ENCODE peak calls at places on chromosomes 11 and 22, in nine cellular contexts. T is CD14-positive monocyte; P is mammary epithelial cell; M is stimulated activated CD4-positive, alpha-beta T cell treated with anti-CD3 and anti-CD28 coated beads, Interleukin-12 subunit alpha, Interleukin-12 subunit beta, amount 100 ng/mL, for 48 hours; C is substantia nigra; X is activated CD8-positive, alpha-beta T cell treated with anti-CD3 and anti-CD28 coated beads for 36 hours; V is GM10248; J is lower lobe of right lung; S is WERI-Rb-1. Q is an unnamed sample.

GRCh38 chr11:121886956-121887355 is 229.1 kb downstream of the BLID start:
- DNase-seq in T (no peak), P (no peak), M (no peak), C (no peak), X (no peak), V (no peak), J (no peak), S (peak), Q (no peak)

GRCh38 chr11:86632499-86633269 is 39.7 kb downstream of the ME3 start:
- DNase-seq in T (no peak), P (peak), M (peak), C (no peak), X (peak), V (no peak), J (no peak), S (no peak), Q (no peak)

GRCh38 chr11:134949121-134949591 is 537.1 kb upstream of the B3GAT1 start:
- DNase-seq in T (no peak), P (no peak), M (no peak), C (no peak), X (no peak), V (no peak), J (no peak), S (no peak), Q (no peak)

GRCh38 chr22:32545801-32546200 is 71.2 kb downstream of the FBXO7 start:
- DNase-seq in T (no peak), P (no peak), M (no peak), C (no peak), X (no peak), V (no peak), J (no peak), S (no peak), Q (no peak)

GRCh38 chr11:17473071-17473744 is 3.4 kb downstream of the ABCC8 start:
- DNase-seq in T (no peak), P (peak), M (no peak), C (no peak), X (no peak), V (no peak), J (no peak), S (peak), Q (no peak)

GRCh38 chr22:48849963-48850657 is 977.6 kb downstream of the BRD1 start:
- DNase-seq in T (peak), P (no peak), M (no peak), C (no peak), X (no peak), V (no peak), J (no peak), S (no peak), Q (no peak)

GRCh38 chr11:124483422-124483821 is 37.9 kb upstream of the OR8B8 start:
- DNase-seq in T (no peak), P (no peak), M (no peak), C (no peak), X (no peak), V (no peak), J (no peak), S (no peak), Q (no peak)

GRCh38 chr22:44384981-44385610 is 72.3 kb upstream of the SHISAL1 start:
- DNase-seq in T (peak), P (no peak), M (no peak), C (no peak), X (no peak), V (no peak), J (peak), S (no peak), Q (no peak)

GRCh38 chr11:72575533-72576170 is 98.6 kb downstream of the PDE2A start:
- DNase-seq in T (peak), P (no peak), M (no peak), C (no peak), X (no peak), V (no peak), J (no peak), S (no peak), Q (no peak)

GRCh38 chr22:45058622-45058912 is 48.8 kb upstream of the PHF21B start:
- DNase-seq in T (no peak), P (no peak), M (no peak), C (no peak), X (no peak), V (no peak), J (no peak), S (no peak), Q (no peak)

GRCh38 chr11:119749006-119749565 is 20.1 kb upstream of the NECTIN1 start:
- DNase-seq in T (no peak), P (no peak), M (no peak), C (no peak), X (no peak), V (no peak), J (no peak), S (no peak), Q (no peak)

GRCh38 chr11:33530824-33531223 is 169.8 kb downstream of the C11orf91 start:
- DNase-seq in T (no peak), P (peak), M (no peak), C (no peak), X (no peak), V (no peak), J (no peak), S (no peak), Q (no peak)

GRCh38 chr11:1943977-1944376 is 3.2 kb upstream of the MRPL23 start:
- DNase-seq in T (peak), P (peak), M (no peak), C (no peak), X (peak), V (no peak), J (peak), S (no peak), Q (no peak)

GRCh38 chr11:68549789-68550484 is 89.4 kb downstream of the PPP6R3 start:
- DNase-seq in T (no peak), P (no peak), M (no peak), C (no peak), X (peak), V (no peak), J (no peak), S (no peak), Q (no peak)

GRCh38 chr11:3030289-3031070 is 26.7 kb downstream of the CARS1 start:
- DNase-seq in T (no peak), P (no peak), M (no peak), C (no peak), X (no peak), V (no peak), J (no peak), S (no peak), Q (no peak)

GRCh38 chr11:132318421-132319157 is 948.2 kb downstream of the NTM start:
- DNase-seq in T (no peak), P (peak), M (no peak), C (no peak), X (no peak), V (no peak), J (no peak), S (no peak), Q (no peak)

GRCh38 chr11:19838994-19839768 is 126.5 kb downstream of the NAV2 start:
- DNase-seq in T (no peak), P (no peak), M (no peak), C (no peak), X (no peak), V (no peak), J (no peak), S (no peak), Q (no peak)

GRCh38 chr11:118522571-118523072 is 4.7 kb upstream of the TTC36 start:
- DNase-seq in T (no peak), P (peak), M (no peak), C (no peak), X (no peak), V (no peak), J (no peak), S (peak), Q (no peak)

GRCh38 chr11:68122936-68123539 is 1.9 kb upstream of the CHKA start:
- DNase-seq in T (no peak), P (no peak), M (no peak), C (no peak), X (no peak), V (no peak), J (peak), S (no peak), Q (no peak)

GRCh38 chr11:74319139-74319538 is 7.7 kb upstream of the P4HA3 start:
- DNase-seq in T (no peak), P (peak), M (no peak), C (no peak), X (no peak), V (no peak), J (no peak), S (no peak), Q (no peak)

GRCh38 chr11:120197254-120197891 is 13.5 kb upstream of the OAF start:
- DNase-seq in T (no peak), P (no peak), M (no peak), C (no peak), X (no peak), V (no peak), J (no peak), S (no peak), Q (no peak)

GRCh38 chr22:45999379-45999971 is 22.5 kb upstream of the WNT7B start:
- DNase-seq in T (no peak), P (no peak), M (no peak), C (no peak), X (peak), V (no peak), J (peak), S (peak), Q (no peak)

GRCh38 chr11:3709977-3710376 is 38.8 kb upstream of the CHRNA10 start:
- DNase-seq in T (no peak), P (peak), M (no peak), C (no peak), X (no peak), V (no peak), J (no peak), S (no peak), Q (no peak)

GRCh38 chr11:27688076-27688475 is 12.2 kb downstream of the BDNF start:
- DNase-seq in T (no peak), P (no peak), M (no peak), C (no peak), X (no peak), V (no peak), J (no peak), S (peak), Q (no peak)

GRCh38 chr22:44440224-44441160 is 57.5 kb downstream of the RTL6 start:
- DNase-seq in T (no peak), P (no peak), M (no peak), C (no peak), X (no peak), V (no peak), J (no peak), S (peak), Q (no peak)

GRCh38 chr11:78228467-78228866 is 39.7 kb downstream of the USP35 start:
- DNase-seq in T (no peak), P (peak), M (no peak), C (no peak), X (peak), V (peak), J (no peak), S (peak), Q (peak)

GRCh38 chr22:37740455-37741311 is 43.8 kb downstream of the TRIOBP start:
- DNase-seq in T (no peak), P (peak), M (no peak), C (no peak), X (peak), V (no peak), J (no peak), S (no peak), Q (no peak)

GRCh38 chr11:82494988-82495432 is 238.7 kb downstream of the FAM181B start:
- DNase-seq in T (no peak), P (peak), M (no peak), C (no peak), X (no peak), V (peak), J (no peak), S (no peak), Q (no peak)

GRCh38 chr11:107040447-107041444 is 22.5 kb upstream of the GUCY1A2 start:
- DNase-seq in T (no peak), P (peak), M (no peak), C (no peak), X (no peak), V (no peak), J (no peak), S (no peak), Q (no peak)

Q was measured in GM12864.